ENCODE peak calls at places on chromosome 7, in nine cellular contexts. A, G, V, Q, B, I, H, S and O are unnamed samples.
A peak's percentile ranks its signal among the peaks of the same experiment; 100 is the strongest.

GRCh38 chr7:128361463-128362441 is at the start of gene PRRT4:
- DNase-seq in A (peak; percentile 38), G (no peak), V (no peak), Q (no peak), B (peak; percentile 38), I (peak; percentile 75), H (peak; percentile 38), S (no peak), O (peak; percentile 74)

GRCh38 chr7:37508063-37508462 is 59.4 kb upstream of the ELMO1 start:
- DNase-seq in A (no peak), G (peak; percentile 21), V (no peak), Q (no peak), B (no peak), I (no peak), H (no peak), S (no peak), O (no peak)

GRCh38 chr7:122219253-122219865 is 75.3 kb upstream of the AASS start:
- DNase-seq in A (no peak), G (peak; percentile 46), V (peak; percentile 26), Q (no peak), B (peak; percentile 23), I (no peak), H (peak; percentile 41), S (no peak), O (peak; percentile 5)

GRCh38 chr7:3917466-3917865 is 616.4 kb downstream of the SDK1 start:
- DNase-seq in A (no peak), G (no peak), V (no peak), Q (no peak), B (no peak), I (no peak), H (no peak), S (no peak), O (no peak)

GRCh38 chr7:116583653-116584052 is 58.8 kb downstream of the CAV1 start:
- DNase-seq in A (no peak), G (no peak), V (no peak), Q (no peak), B (no peak), I (no peak), H (no peak), S (no peak), O (peak; percentile 70)

GRCh38 chr7:77251519-77251819 is 51.9 kb upstream of the FGL2 start:
- DNase-seq in A (no peak), G (no peak), V (no peak), Q (no peak), B (no peak), I (no peak), H (no peak), S (no peak), O (no peak)

GRCh38 chr7:43148161-43148731 is 35.8 kb downstream of the HECW1 start:
- DNase-seq in A (no peak), G (peak; percentile 27), V (no peak), Q (no peak), B (no peak), I (no peak), H (no peak), S (no peak), O (no peak)

GRCh38 chr7:136938476-136938875 is 70.0 kb downstream of the CHRM2 start:
- DNase-seq in A (no peak), G (no peak), V (no peak), Q (peak; percentile 57), B (no peak), I (no peak), H (no peak), S (no peak), O (no peak)

GRCh38 chr7:106657085-106657991 is 3.6 kb downstream of the CCDC71L start:
- DNase-seq in A (no peak), G (peak; percentile 41), V (peak; percentile 19), Q (no peak), B (no peak), I (no peak), H (peak; percentile 59), S (no peak), O (peak; percentile 19)

GRCh38 chr7:155181768-155182167 is 111.6 kb downstream of the HTR5A start:
- DNase-seq in A (no peak), G (no peak), V (no peak), Q (no peak), B (no peak), I (no peak), H (no peak), S (no peak), O (no peak)

GRCh38 chr7:29243777-29244655 is 49.4 kb downstream of the CHN2 start:
- DNase-seq in A (no peak), G (no peak), V (no peak), Q (no peak), B (no peak), I (no peak), H (no peak), S (peak; percentile 82), O (no peak)

GRCh38 chr7:120583835-120584586 is 273.9 kb downstream of the TSPAN12 start:
- DNase-seq in A (peak; percentile 69), G (peak; percentile 26), V (peak; percentile 86), Q (no peak), B (no peak), I (no peak), H (peak; percentile 81), S (no peak), O (no peak)

GRCh38 chr7:47482013-47482761 is 99.7 kb downstream of the TNS3 start:
- DNase-seq in A (peak; percentile 82), G (peak; percentile 94), V (peak; percentile 92), Q (peak; percentile 78), B (no peak), I (no peak), H (peak; percentile 80), S (no peak), O (peak; percentile 36)

GRCh38 chr7:93923946-93924345 is 2.4 kb downstream of the GNG11 start:
- DNase-seq in A (no peak), G (peak; percentile 23), V (no peak), Q (no peak), B (no peak), I (no peak), H (no peak), S (no peak), O (no peak)

GRCh38 chr7:142585425-142585824 is 163.8 kb upstream of the PRSS1 start:
- DNase-seq in A (no peak), G (no peak), V (no peak), Q (no peak), B (no peak), I (no peak), H (no peak), S (no peak), O (no peak)

GRCh38 chr7:66522518-66522917 is 106.2 kb upstream of the KCTD7 start:
- DNase-seq in A (no peak), G (no peak), V (no peak), Q (no peak), B (no peak), I (no peak), H (no peak), S (no peak), O (no peak)

GRCh38 chr7:20267482-20267881 is 50.3 kb upstream of the MACC1 start:
- DNase-seq in A (no peak), G (no peak), V (no peak), Q (peak; percentile 46), B (no peak), I (peak; percentile 2), H (no peak), S (peak; percentile 45), O (no peak)
- TF ChIP-seq CTCF in A (no peak), G (no peak), V (no peak), Q (no peak), B (peak; percentile 25), I (no peak), H (no peak), S (peak; percentile 49), O (no peak)

DNA sequence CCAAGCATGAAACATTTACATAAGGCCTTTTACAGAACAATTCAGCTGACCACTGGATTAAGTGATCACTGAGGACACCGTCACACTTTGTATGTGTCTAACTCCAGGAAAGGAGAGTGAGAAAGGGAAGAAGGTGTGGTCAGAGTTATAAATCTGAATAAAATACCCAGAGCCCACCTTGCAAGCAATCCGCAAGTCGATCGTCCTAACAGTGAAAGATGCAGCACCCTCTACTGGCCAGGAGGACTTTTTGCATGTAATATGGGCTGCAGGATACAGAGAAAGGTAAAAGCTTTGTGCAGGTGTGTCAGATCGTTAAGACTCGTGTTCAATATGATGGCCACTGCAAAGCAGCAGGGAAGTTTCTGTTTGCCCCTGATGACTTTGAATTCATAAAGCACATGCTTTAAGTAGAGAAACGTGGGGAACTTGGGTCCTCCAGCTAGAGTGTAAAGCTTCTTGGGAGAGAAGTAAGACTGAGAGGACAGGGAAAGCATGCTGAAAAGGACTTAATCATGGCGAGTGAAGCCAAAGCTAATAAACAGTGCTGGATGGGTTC is 68.5 kb upstream of the BMPER start:
- DNase-seq in A (peak; percentile 14), G (peak; percentile 36), V (no peak), Q (no peak), B (no peak), I (no peak), H (no peak), S (peak; percentile 48), O (no peak)
- TF ChIP-seq CTCF in A (peak; percentile 87), G (no peak), V (peak; percentile 28), Q (no peak), B (peak; percentile 56), I (peak; percentile 7), H (peak; percentile 18), S (peak; percentile 69), O (no peak)

DNA sequence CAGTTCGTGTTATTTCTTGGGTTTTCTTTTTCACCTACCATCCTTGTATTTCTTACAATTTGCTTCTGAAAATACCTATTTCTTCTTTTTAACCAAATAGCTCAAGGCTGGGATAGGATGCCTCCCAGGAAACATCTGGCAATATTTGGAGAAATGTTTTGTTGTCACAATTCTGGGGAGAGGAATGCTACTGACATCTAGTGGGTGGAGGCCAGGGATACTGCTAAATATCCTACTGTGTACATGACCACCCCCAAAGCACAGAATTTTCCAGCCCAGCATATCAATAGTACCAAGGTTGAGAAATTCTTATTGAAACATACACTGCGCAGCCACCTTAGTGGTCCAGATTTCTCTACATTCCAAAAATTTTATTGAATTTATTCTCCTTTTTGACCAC is 55.5 kb downstream of the CNTNAP2 start:
- DNase-seq in A (no peak), G (no peak), V (no peak), Q (no peak), B (no peak), I (no peak), H (peak; percentile 0), S (no peak), O (no peak)
- TF ChIP-seq CTCF in A (no peak), G (no peak), V (no peak), Q (no peak), B (no peak), I (no peak), H (no peak), S (peak; percentile 55), O (no peak)

DNA sequence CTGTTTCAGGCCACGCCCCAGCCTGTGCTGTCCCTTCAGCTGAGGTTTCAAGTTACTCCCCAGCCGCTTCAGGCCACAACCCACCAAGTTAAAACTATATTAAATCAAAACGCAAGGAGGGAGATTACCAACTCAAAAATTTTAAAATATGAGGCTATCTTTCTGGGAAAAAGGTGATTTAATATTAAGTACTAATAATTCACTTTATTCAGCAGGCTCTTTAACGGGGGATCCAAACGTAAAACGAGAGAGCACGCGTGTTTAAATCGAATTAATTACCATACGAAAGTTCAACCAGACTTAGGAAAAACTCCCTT is 1.2 kb upstream of the AKR1B15 start:
- DNase-seq in A (no peak), G (peak; percentile 79), V (peak; percentile 82), Q (peak; percentile 85), B (no peak), I (peak; percentile 77), H (peak; percentile 68), S (no peak), O (peak; percentile 68)
- TF ChIP-seq CTCF in A (peak; percentile 14), G (no peak), V (no peak), Q (no peak), B (peak; percentile 9), I (no peak), H (no peak), S (no peak), O (no peak)

GRCh38 chr7:111101856-111102646 is 11.1 kb downstream of the LRRN3 start:
- DNase-seq in A (no peak), G (no peak), V (no peak), Q (no peak), B (no peak), I (no peak), H (no peak), S (no peak), O (no peak)
- TF ChIP-seq CTCF in A (no peak), G (no peak), V (no peak), Q (no peak), B (no peak), I (no peak), H (no peak), S (no peak), O (no peak)